ENCODE peak calls at places on chromosomes 6 and 20, in five cellular contexts. A is HepG2, K is A549, O is K562, T is H1. Z is an unnamed sample.
A peak's percentile ranks its signal among the peaks of the same experiment; 100 is the strongest.

GRCh38 chr6:156780962-156781705 is 4.0 kb downstream of the ARID1B start:
- DNase-seq in A (no peak), K (no peak), O (no peak), T (no peak), Z (no peak)

GRCh38 chr6:104908031-104908430 is 48.3 kb upstream of the HACE1 start:
- DNase-seq in A (no peak), K (peak; percentile 7), O (no peak), T (no peak), Z (no peak)

GRCh38 chr20:14415492-14415891 is 78.1 kb upstream of the FLRT3 start:
- DNase-seq in A (no peak), K (no peak), O (no peak), T (no peak), Z (no peak)

GRCh38 chr6:79031821-79032590 is 46.0 kb downstream of the PHIP start:
- DNase-seq in A (no peak), K (no peak), O (no peak), T (no peak), Z (no peak)

GRCh38 chr20:17646209-17646717 is 35.8 kb downstream of the RRBP1 start:
- DNase-seq in A (peak; percentile 31), K (no peak), O (no peak), T (no peak), Z (no peak)

GRCh38 chr6:80482056-80482455 is 375.6 kb downstream of the BCKDHB start:
- DNase-seq in A (no peak), K (no peak), O (no peak), T (no peak), Z (no peak)

GRCh38 chr20:47382746-47383145 is 26.2 kb upstream of the ZMYND8 start:
- DNase-seq in A (no peak), K (no peak), O (no peak), T (no peak), Z (no peak)

GRCh38 chr6:12075067-12075563 is 63.0 kb downstream of the HIVEP1 start:
- DNase-seq in A (peak; percentile 9), K (no peak), O (no peak), T (no peak), Z (no peak)

GRCh38 chr20:20448891-20449290 is 81.0 kb downstream of the INSM1 start:
- DNase-seq in A (no peak), K (no peak), O (no peak), T (no peak), Z (no peak)

GRCh38 chr20:24672181-24672880 is 202.9 kb downstream of the SYNDIG1 start:
- DNase-seq in A (no peak), K (no peak), O (no peak), T (no peak), Z (no peak)

GRCh38 chr6:42748241-42748898 is 2.5 kb upstream of the TBCC start:
- DNase-seq in A (no peak), K (no peak), O (peak; percentile 31), T (no peak), Z (no peak)

GRCh38 chr20:18404172-18404571 is 62.7 kb downstream of the DZANK1 start:
- DNase-seq in A (no peak), K (no peak), O (no peak), T (no peak), Z (no peak)

GRCh38 chr6:131954775-131955107 is 3.6 kb upstream of the CCN2 start:
- DNase-seq in A (peak; percentile 68), K (peak; percentile 94), O (no peak), T (no peak), Z (no peak)

GRCh38 chr6:142009647-142010046 is 123.1 kb upstream of the GJE1 start:
- DNase-seq in A (no peak), K (no peak), O (no peak), T (no peak), Z (no peak)

GRCh38 chr6:112929661-112930060 is 582.5 kb downstream of the RFPL4B start:
- DNase-seq in A (no peak), K (no peak), O (no peak), T (no peak), Z (no peak)

GRCh38 chr20:12737900-12738299 is 270.9 kb upstream of the SPTLC3 start:
- DNase-seq in A (no peak), K (no peak), O (no peak), T (no peak), Z (no peak)

GRCh38 chr6:28488916-28489365 is 26.7 kb downstream of the GPX6 start:
- DNase-seq in A (peak; percentile 82), K (peak; percentile 76), O (peak; percentile 41), T (peak; percentile 72), Z (peak; percentile 66)

GRCh38 chr6:5968817-5969726 is 37.7 kb downstream of the NRN1 start:
- DNase-seq in A (no peak), K (no peak), O (no peak), T (no peak), Z (no peak)

GRCh38 chr6:76876922-76877553 is 586.3 kb downstream of the HTR1B start:
- DNase-seq in A (peak; percentile 65), K (peak; percentile 10), O (no peak), T (peak; percentile 75), Z (no peak)

GRCh38 chr6:144901412-144901811 is 616.3 kb downstream of the UTRN start:
- DNase-seq in A (no peak), K (no peak), O (no peak), T (no peak), Z (no peak)

GRCh38 chr6:144360401-144360800 is 75.3 kb downstream of the UTRN start:
- DNase-seq in A (no peak), K (no peak), O (no peak), T (no peak), Z (no peak)

GRCh38 chr20:666877-667276 is 8.7 kb downstream of the SCRT2 start:
- DNase-seq in A (no peak), K (no peak), O (no peak), T (no peak), Z (no peak)

GRCh38 chr6:115969207-115969929 is 91.3 kb downstream of the FRK start:
- DNase-seq in A (no peak), K (peak; percentile 3), O (no peak), T (no peak), Z (no peak)

GRCh38 chr20:6209093-6209492 is 86.3 kb upstream of the FERMT1 start:
- DNase-seq in A (no peak), K (no peak), O (no peak), T (no peak), Z (no peak)

GRCh38 chr20:44646023-44646640 is 5.4 kb downstream of the ADA start:
- DNase-seq in A (no peak), K (no peak), O (no peak), T (no peak), Z (peak; percentile 90)

GRCh38 chr20:51665543-51666118 is 102.6 kb downstream of the ATP9A start:
- DNase-seq in A (no peak), K (no peak), O (no peak), T (no peak), Z (no peak)

GRCh38 chr6:144286503-144287393 is 1.6 kb downstream of the UTRN start:
- DNase-seq in A (peak; percentile 88), K (peak; percentile 81), O (no peak), T (peak; percentile 76), Z (no peak)

GRCh38 chr6:121437861-121438651 is 2.6 kb downstream of the GJA1 start:
- DNase-seq in A (no peak), K (peak; percentile 47), O (no peak), T (no peak), Z (no peak)

GRCh38 chr6:137217801-137218472 is 1.2 kb downstream of the IFNGR1 start:
- DNase-seq in A (peak; percentile 75), K (no peak), O (peak; percentile 20), T (no peak), Z (no peak)

DNA sequence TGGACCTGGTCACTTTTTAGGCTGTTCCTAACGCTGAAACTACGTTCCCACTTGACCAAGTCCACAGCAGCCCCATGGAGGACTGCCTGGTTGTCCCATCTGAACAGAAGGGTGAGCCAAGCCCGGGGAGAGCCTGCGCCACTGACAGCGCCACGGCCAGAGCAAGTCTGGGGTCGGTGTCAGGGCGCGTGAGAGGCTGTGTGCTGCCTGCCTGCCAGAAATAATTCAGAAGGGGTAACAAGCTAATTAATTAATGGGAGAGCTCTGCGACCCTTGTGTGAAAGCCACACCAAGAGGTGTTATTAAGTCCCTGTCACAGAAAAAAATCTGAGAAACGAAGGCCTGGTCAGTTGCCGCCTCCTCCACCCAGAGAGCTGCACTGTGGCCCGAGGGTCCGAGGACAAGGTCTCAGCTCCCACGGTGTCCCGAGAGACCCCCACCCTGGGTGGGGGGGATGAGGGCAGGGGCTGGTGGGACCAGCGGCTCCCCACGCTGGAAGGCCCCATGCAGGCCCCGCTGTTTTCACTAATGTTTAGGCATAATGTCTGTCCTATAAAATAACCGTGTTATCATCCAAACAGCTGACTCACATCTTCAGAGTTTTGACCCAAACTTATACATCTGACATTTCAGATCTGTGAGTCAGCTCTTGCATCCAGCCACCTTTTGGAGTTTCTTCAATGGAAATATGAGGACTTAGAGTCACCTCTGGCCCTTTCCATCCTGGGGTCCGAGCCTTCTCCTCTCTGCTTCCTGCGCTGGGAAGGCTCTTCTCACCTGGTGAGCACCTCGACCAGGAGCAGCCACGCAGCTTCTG is 58.5 kb downstream of the DLL1 start:
- DNase-seq in A (no peak), K (no peak), O (no peak), T (no peak), Z (no peak)
- TF ChIP-seq KDM1A in A (no peak), K (no peak), O (no peak), T (no peak), Z (no peak)

GRCh38 chr6:37624606-37625574 is 72.8 kb downstream of the MDGA1 start:
- DNase-seq in A (no peak), K (no peak), O (peak; percentile 60), T (no peak), Z (no peak)

GRCh38 chr6:37624121-37624520 is 73.6 kb downstream of the MDGA1 start:
- DNase-seq in A (no peak), K (peak; percentile 36), O (no peak), T (no peak), Z (no peak)

GRCh38 chr6:37623666-37624065 is 74.0 kb downstream of the MDGA1 start:
- DNase-seq in A (no peak), K (no peak), O (no peak), T (no peak), Z (no peak)

GRCh38 chr6:37626915-37627314 is 70.8 kb downstream of the MDGA1 start:
- DNase-seq in A (no peak), K (no peak), O (no peak), T (no peak), Z (no peak)

GRCh38 chr6:37625591-37626374 is 71.9 kb downstream of the MDGA1 start:
- DNase-seq in A (no peak), K (no peak), O (no peak), T (no peak), Z (no peak)
- TF ChIP-seq KDM1A in A (no peak), K (no peak), O (no peak), T (no peak), Z (no peak)

GRCh38 chr6:10396775-10397174 is 18.1 kb downstream of the TFAP2A start:
- DNase-seq in A (no peak), K (no peak), O (no peak), T (no peak), Z (no peak)
- TF ChIP-seq KDM1A in A (no peak), K (no peak), O (no peak), T (no peak), Z (no peak)

GRCh38 chr6:31970604-31971271 is 1.2 kb downstream of the DXO start:
- DNase-seq in A (no peak), K (no peak), O (no peak), T (no peak), Z (no peak)
- TF ChIP-seq KDM1A in A (no peak), K (no peak), O (no peak), T (no peak), Z (no peak)